ENCODE peak calls at places on chromosomes 7 and 10, in four cellular contexts. I, K, H and F are unnamed samples.

GRCh38 chr7:143490719-143491306 is 13.1 kb downstream of the TAS2R41 start:
- DNase-seq in I (no peak), K (peak), H (no peak), F (peak)

GRCh38 chr10:48526371-48526821 is 78.5 kb downstream of the ARHGAP22 start:
- DNase-seq in I (no peak), K (no peak), H (no peak), F (no peak)

GRCh38 chr10:310371-310770 is 175.1 kb downstream of the ZMYND11 start:
- DNase-seq in I (no peak), K (no peak), H (no peak), F (no peak)

GRCh38 chr7:44061645-44062179 is 3.7 kb downstream of the PGAM2 start:
- DNase-seq in I (no peak), K (no peak), H (no peak), F (no peak)

GRCh38 chr10:12193193-12193592 is 2.5 kb downstream of the NUDT5 start:
- DNase-seq in I (no peak), K (no peak), H (no peak), F (no peak)

GRCh38 chr10:94546616-94547175 is 1.1 kb downstream of the HELLS start:
- DNase-seq in I (no peak), K (no peak), H (no peak), F (no peak)

GRCh38 chr10:83917519-83918506 is 221.5 kb upstream of the GHITM start:
- DNase-seq in I (peak), K (peak), H (no peak), F (no peak)

GRCh38 chr7:25894902-25895791 is 256.9 kb upstream of the NFE2L3 start:
- DNase-seq in I (peak), K (peak), H (peak), F (peak)

GRCh38 chr10:34539533-34540315 is 275.4 kb downstream of the PARD3 start:
- DNase-seq in I (no peak), K (peak), H (no peak), F (no peak)

GRCh38 chr10:49164587-49165188 is 23.5 kb downstream of the TMEM273 start:
- DNase-seq in I (peak), K (no peak), H (no peak), F (peak)